ENCODE peak calls at places on chromosomes 7 and 10, in five cellular contexts. One of them, this sample, is unnamed.

GRCh38 chr10:52261362-52261761 is 52.7 kb upstream of the DKK1 start:
- DNase-seq in GM23248: no peak
- DNase-seq in CD8-positive, alpha-beta memory T cell: no peak
- DNase-seq in tibial artery: no peak
- DNase-seq in GM12865: no peak
- DNase-seq in this sample: no peak

GRCh38 chr10:80945267-80945880 is 407.7 kb downstream of the SH2D4B start:
- DNase-seq in GM23248: no peak
- DNase-seq in tibial artery: no peak
- DNase-seq in GM12865: peak
- DNase-seq in CD8-positive, alpha-beta memory T cell: no peak
- DNase-seq in this sample: no peak

GRCh38 chr10:91006001-91006751 is 85.3 kb upstream of the ANKRD1 start:
- DNase-seq in GM23248: peak
- DNase-seq in CD8-positive, alpha-beta memory T cell: peak
- DNase-seq in tibial artery: peak
- DNase-seq in GM12865: peak
- DNase-seq in this sample: peak

GRCh38 chr10:26555719-26556368 is 117.7 kb downstream of the APBB1IP start:
- DNase-seq in CD8-positive, alpha-beta memory T cell: no peak
- DNase-seq in GM12865: no peak
- DNase-seq in tibial artery: peak
- DNase-seq in GM23248: peak
- DNase-seq in this sample: no peak

GRCh38 chr10:31698169-31698890 is 230.3 kb downstream of the ARHGAP12 start:
- DNase-seq in tibial artery: peak
- DNase-seq in GM23248: peak
- DNase-seq in GM12865: no peak
- DNase-seq in CD8-positive, alpha-beta memory T cell: no peak
- DNase-seq in this sample: no peak

GRCh38 chr7:32470871-32471270 is 19.3 kb downstream of the LSM5 start:
- DNase-seq in GM12865: no peak
- DNase-seq in GM23248: no peak
- DNase-seq in tibial artery: no peak
- DNase-seq in CD8-positive, alpha-beta memory T cell: no peak
- DNase-seq in this sample: no peak

GRCh38 chr10:78346721-78347120 is 313.1 kb downstream of the RPS24 start:
- DNase-seq in GM23248: no peak
- DNase-seq in tibial artery: no peak
- DNase-seq in CD8-positive, alpha-beta memory T cell: no peak
- DNase-seq in GM12865: no peak
- DNase-seq in this sample: no peak

GRCh38 chr10:107880185-107880584 is 715.7 kb upstream of the SORCS1 start:
- DNase-seq in GM23248: no peak
- DNase-seq in CD8-positive, alpha-beta memory T cell: no peak
- DNase-seq in GM12865: no peak
- DNase-seq in tibial artery: no peak
- DNase-seq in this sample: no peak

GRCh38 chr7:111499027-111499426 is 63.3 kb downstream of the IMMP2L start:
- DNase-seq in CD8-positive, alpha-beta memory T cell: no peak
- DNase-seq in GM12865: no peak
- DNase-seq in GM23248: peak
- DNase-seq in tibial artery: no peak
- DNase-seq in this sample: no peak

GRCh38 chr10:75033399-75034130 is 77.9 kb upstream of the SAMD8 start:
- DNase-seq in GM12865: no peak
- DNase-seq in tibial artery: no peak
- DNase-seq in CD8-positive, alpha-beta memory T cell: no peak
- DNase-seq in GM23248: no peak
- DNase-seq in this sample: no peak

GRCh38 chr10:33952692-33953360 is 618.4 kb upstream of the NRP1 start:
- DNase-seq in tibial artery: no peak
- DNase-seq in GM12865: no peak
- DNase-seq in CD8-positive, alpha-beta memory T cell: no peak
- DNase-seq in GM23248: peak
- DNase-seq in this sample: no peak

GRCh38 chr10:102450374-102451104 is 804 bp downstream of the C10orf95 start:
- DNase-seq in tibial artery: peak
- DNase-seq in GM23248: peak
- DNase-seq in GM12865: peak
- DNase-seq in CD8-positive, alpha-beta memory T cell: peak
- DNase-seq in this sample: peak

GRCh38 chr10:114444819-114445218 is 40.5 kb upstream of the AFAP1L2 start:
- DNase-seq in CD8-positive, alpha-beta memory T cell: no peak
- DNase-seq in GM23248: no peak
- DNase-seq in tibial artery: no peak
- DNase-seq in GM12865: no peak
- DNase-seq in this sample: no peak

GRCh38 chr10:98321203-98321780 is 53.3 kb upstream of the LOXL4 start:
- DNase-seq in tibial artery: no peak
- DNase-seq in GM23248: no peak
- DNase-seq in CD8-positive, alpha-beta memory T cell: no peak
- DNase-seq in GM12865: no peak
- DNase-seq in this sample: peak

GRCh38 chr7:32958046-32959025 is 1.1 kb downstream of the FKBP9 start:
- DNase-seq in CD8-positive, alpha-beta memory T cell: no peak
- DNase-seq in GM23248: peak
- DNase-seq in tibial artery: peak
- DNase-seq in GM12865: no peak
- DNase-seq in this sample: no peak

GRCh38 chr10:132579027-132579859 is 41.7 kb downstream of the INPP5A start:
- DNase-seq in GM23248: no peak
- DNase-seq in tibial artery: no peak
- DNase-seq in GM12865: no peak
- DNase-seq in CD8-positive, alpha-beta memory T cell: no peak
- DNase-seq in this sample: no peak

GRCh38 chr7:20513897-20514296 is 101.6 kb upstream of the ABCB5 start:
- DNase-seq in tibial artery: no peak
- DNase-seq in CD8-positive, alpha-beta memory T cell: no peak
- DNase-seq in GM12865: no peak
- DNase-seq in GM23248: no peak
- DNase-seq in this sample: no peak

GRCh38 chr7:27575647-27576046 is 87.0 kb downstream of the HIBADH start:
- DNase-seq in CD8-positive, alpha-beta memory T cell: no peak
- DNase-seq in GM23248: no peak
- DNase-seq in tibial artery: no peak
- DNase-seq in GM12865: no peak
- DNase-seq in this sample: no peak

GRCh38 chr7:127021857-127022256 is 230.9 kb downstream of the GRM8 start:
- DNase-seq in GM12865: no peak
- DNase-seq in GM23248: no peak
- DNase-seq in tibial artery: no peak
- DNase-seq in CD8-positive, alpha-beta memory T cell: no peak
- DNase-seq in this sample: no peak

GRCh38 chr10:73886085-73886529 is 11.8 kb upstream of the CAMK2G start:
- DNase-seq in CD8-positive, alpha-beta memory T cell: peak
- DNase-seq in GM12865: peak
- DNase-seq in tibial artery: peak
- DNase-seq in GM23248: peak
- DNase-seq in this sample: no peak

GRCh38 chr7:25481891-25482290 is 253.6 kb upstream of the NPVF start:
- DNase-seq in GM12865: no peak
- DNase-seq in CD8-positive, alpha-beta memory T cell: no peak
- DNase-seq in tibial artery: no peak
- DNase-seq in GM23248: no peak
- DNase-seq in this sample: no peak

GRCh38 chr7:36115448-36116321 is 37.4 kb upstream of the EEPD1 start:
- DNase-seq in GM12865: peak
- DNase-seq in GM23248: peak
- DNase-seq in tibial artery: peak
- DNase-seq in CD8-positive, alpha-beta memory T cell: peak
- DNase-seq in this sample: no peak

GRCh38 chr10:35089641-35090161 is 440 bp downstream of the CUL2 start:
- DNase-seq in GM12865: peak
- DNase-seq in GM23248: peak
- DNase-seq in tibial artery: no peak
- DNase-seq in CD8-positive, alpha-beta memory T cell: no peak
- DNase-seq in this sample: no peak

GRCh38 chr7:151756076-151756731 is 120.7 kb downstream of the PRKAG2 start:
- DNase-seq in GM12865: peak
- DNase-seq in tibial artery: no peak
- DNase-seq in CD8-positive, alpha-beta memory T cell: peak
- DNase-seq in GM23248: peak
- DNase-seq in this sample: peak

GRCh38 chr7:155355745-155356144 is 58.1 kb downstream of the INSIG1 start:
- DNase-seq in CD8-positive, alpha-beta memory T cell: no peak
- DNase-seq in GM12865: no peak
- DNase-seq in GM23248: no peak
- DNase-seq in tibial artery: peak
- DNase-seq in this sample: no peak

GRCh38 chr7:84654287-84654686 is 459.7 kb upstream of the SEMA3A start:
- DNase-seq in GM23248: no peak
- DNase-seq in tibial artery: no peak
- DNase-seq in GM12865: no peak
- DNase-seq in CD8-positive, alpha-beta memory T cell: no peak
- DNase-seq in this sample: no peak

GRCh38 chr7:28544453-28545142 is 132.3 kb downstream of the CREB5 start:
- DNase-seq in tibial artery: no peak
- DNase-seq in GM12865: no peak
- DNase-seq in GM23248: no peak
- DNase-seq in CD8-positive, alpha-beta memory T cell: no peak
- DNase-seq in this sample: no peak

DNA sequence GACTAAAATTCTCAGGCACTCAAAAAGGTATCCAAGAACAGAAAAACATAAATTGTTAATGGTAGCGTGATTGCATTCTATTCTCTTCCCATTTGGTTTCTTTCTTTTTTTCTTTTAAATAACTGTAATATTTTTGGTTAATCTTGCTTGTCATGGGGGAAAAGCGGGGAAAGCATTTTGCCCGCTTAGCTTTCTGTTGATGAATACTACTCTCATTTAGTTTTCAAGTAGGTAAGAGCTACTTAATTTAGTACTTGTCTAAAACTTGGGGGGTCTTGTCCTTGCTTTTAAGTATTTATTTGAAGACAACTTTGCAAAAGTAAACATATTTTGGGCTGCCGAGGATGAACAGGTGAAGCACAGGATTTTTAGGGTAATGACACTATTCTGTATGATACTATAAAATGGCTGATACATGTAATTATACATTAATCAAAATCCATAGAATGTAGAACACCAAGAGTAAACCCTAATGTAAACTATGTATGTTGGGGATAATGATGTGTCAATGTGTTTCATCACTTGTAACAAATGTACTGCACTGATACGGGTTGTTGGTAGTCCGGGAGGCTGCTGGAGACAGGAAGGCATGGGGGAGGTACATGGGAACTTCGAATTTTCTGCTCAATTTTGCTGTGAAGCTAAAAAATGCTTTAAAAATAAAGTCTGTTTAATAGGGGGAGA is 1.7 kb downstream of the TES start:
- DNase-seq in GM12865: peak
- DNase-seq in GM23248: peak
- DNase-seq in CD8-positive, alpha-beta memory T cell: no peak
- DNase-seq in tibial artery: no peak
- DNase-seq in this sample: no peak
- H3K4me3 ChIP-seq in GM12865: peak
- H3K4me3 ChIP-seq in GM23248: peak
- H3K4me3 ChIP-seq in CD8-positive, alpha-beta memory T cell: peak
- H3K4me3 ChIP-seq in tibial artery: peak
- H3K4me3 ChIP-seq in this sample: no peak

DNA sequence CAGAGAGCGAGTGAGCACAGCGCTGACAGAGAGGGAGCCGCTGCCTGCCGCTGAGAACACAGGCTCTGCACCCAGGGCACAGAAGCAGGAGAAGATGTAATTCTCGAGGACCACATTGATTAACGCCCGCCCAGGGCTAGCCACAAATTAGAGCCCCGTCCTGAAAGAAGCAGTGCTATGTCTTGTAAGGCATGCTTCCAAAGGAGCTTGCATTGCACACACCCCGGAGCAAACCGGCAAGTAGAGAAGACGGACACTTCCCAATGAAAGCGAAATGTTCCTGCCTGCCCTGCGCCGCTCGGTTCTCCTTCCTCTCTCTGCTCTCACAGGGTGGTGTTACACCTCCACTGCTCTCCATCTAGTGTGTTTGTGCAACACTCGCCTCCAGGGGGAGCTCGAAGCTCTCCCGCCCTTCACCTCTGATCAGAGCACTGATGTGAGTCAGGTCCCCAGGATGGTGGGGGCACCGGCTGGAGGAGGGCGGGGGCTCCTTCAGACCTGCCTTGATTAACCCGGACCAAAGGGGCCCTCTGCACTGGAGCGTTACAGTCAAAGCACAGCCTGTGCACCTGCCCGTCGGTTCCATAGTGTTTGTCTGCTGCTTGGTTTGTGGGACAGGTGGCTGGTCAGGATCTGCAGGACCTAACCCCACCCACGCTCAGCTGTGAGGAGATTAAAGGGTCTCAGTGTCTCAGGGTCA is 316.5 kb downstream of the ADARB2 start:
- DNase-seq in GM23248: peak
- DNase-seq in tibial artery: no peak
- DNase-seq in CD8-positive, alpha-beta memory T cell: peak
- DNase-seq in GM12865: peak
- DNase-seq in this sample: peak
- H3K4me3 ChIP-seq in GM23248: no peak
- H3K4me3 ChIP-seq in tibial artery: no peak
- H3K4me3 ChIP-seq in CD8-positive, alpha-beta memory T cell: no peak
- H3K4me3 ChIP-seq in GM12865: peak
- H3K4me3 ChIP-seq in this sample: peak

DNA sequence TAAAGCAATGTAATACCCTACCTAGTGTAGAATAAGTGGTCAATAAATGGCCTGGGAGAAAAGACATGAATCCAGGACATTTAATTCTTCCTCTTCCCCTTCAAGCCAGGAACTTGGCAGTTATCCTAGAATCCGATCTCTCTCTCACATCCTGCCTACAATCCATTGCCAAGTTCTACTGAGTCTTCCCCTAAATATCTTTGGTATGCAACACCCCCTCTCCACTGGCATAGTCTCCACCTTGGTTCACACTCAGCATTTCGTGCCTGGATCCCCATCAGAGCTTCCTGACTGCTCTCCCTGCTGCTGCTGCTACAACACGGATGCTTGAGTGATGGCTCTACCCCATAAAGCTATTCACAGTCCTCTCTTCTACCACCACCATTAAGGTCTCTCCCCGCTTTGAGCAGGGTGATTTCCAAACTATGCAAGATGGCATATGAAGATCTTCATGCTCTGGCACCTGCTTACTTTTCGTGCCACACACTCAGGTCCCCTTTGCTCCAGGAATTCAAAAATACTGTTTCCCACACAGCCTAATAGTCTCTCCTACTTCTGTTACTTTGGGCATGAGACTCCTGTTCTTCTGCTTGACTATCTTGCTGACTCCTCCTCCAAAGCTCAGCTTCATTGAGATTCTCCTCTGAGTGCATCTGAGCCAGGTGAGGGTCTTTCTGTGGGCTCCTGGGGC is 4.8 kb downstream of the ANK3 start:
- DNase-seq in CD8-positive, alpha-beta memory T cell: no peak
- DNase-seq in GM23248: peak
- DNase-seq in GM12865: no peak
- DNase-seq in tibial artery: no peak
- DNase-seq in this sample: no peak
- H3K4me3 ChIP-seq in CD8-positive, alpha-beta memory T cell: no peak
- H3K4me3 ChIP-seq in GM23248: no peak
- H3K4me3 ChIP-seq in GM12865: no peak
- H3K4me3 ChIP-seq in tibial artery: no peak
- H3K4me3 ChIP-seq in this sample: no peak

GRCh38 chr7:88268858-88269257 is 37.8 kb downstream of the STEAP4 start:
- DNase-seq in CD8-positive, alpha-beta memory T cell: no peak
- DNase-seq in GM23248: no peak
- DNase-seq in tibial artery: no peak
- DNase-seq in GM12865: no peak
- DNase-seq in this sample: no peak
- H3K4me3 ChIP-seq in CD8-positive, alpha-beta memory T cell: no peak
- H3K4me3 ChIP-seq in GM23248: no peak
- H3K4me3 ChIP-seq in tibial artery: no peak
- H3K4me3 ChIP-seq in GM12865: no peak
- H3K4me3 ChIP-seq in this sample: no peak

This sample was measured in upper lobe of left lung.